ENCODE peak calls at places on chromosomes 12 and 14, in seven cellular contexts. L, F, N, C, B, Y and I are unnamed samples.

GRCh38 chr12:120775862-120776552 is 50.4 kb downstream of the ACADS start:
- DNase-seq in L (no peak), F (no peak), N (no peak), C (no peak), B (peak; percentile 43), Y (no peak), I (no peak)

GRCh38 chr14:47919994-47920393 is 244.6 kb upstream of the MDGA2 start:
- DNase-seq in L (no peak), F (no peak), N (no peak), C (no peak), B (no peak), Y (no peak), I (no peak)

GRCh38 chr14:32611752-32612151 is 282.7 kb downstream of the AKAP6 start:
- DNase-seq in L (no peak), F (no peak), N (no peak), C (no peak), B (peak; percentile 63), Y (no peak), I (no peak)

GRCh38 chr14:75675265-75675960 is 14.4 kb downstream of the TTLL5 start:
- DNase-seq in L (no peak), F (no peak), N (no peak), C (no peak), B (peak; percentile 21), Y (no peak), I (peak; percentile 29)

GRCh38 chr12:100279612-100280244 is 12.8 kb downstream of the SCYL2 start:
- DNase-seq in L (no peak), F (no peak), N (no peak), C (no peak), B (peak; percentile 12), Y (no peak), I (peak; percentile 26)

GRCh38 chr12:11711675-11712327 is 62.3 kb downstream of the ETV6 start:
- DNase-seq in L (no peak), F (no peak), N (no peak), C (no peak), B (peak; percentile 83), Y (no peak), I (no peak)

GRCh38 chr12:45192041-45192695 is 23.7 kb upstream of the ANO6 start:
- DNase-seq in L (no peak), F (peak; percentile 19), N (no peak), C (no peak), B (peak; percentile 83), Y (no peak), I (peak; percentile 21)

GRCh38 chr14:72651715-72652114 is 242.2 kb downstream of the DPF3 start:
- DNase-seq in L (no peak), F (no peak), N (no peak), C (no peak), B (no peak), Y (no peak), I (no peak)

GRCh38 chr12:10741836-10742235 is 18.7 kb upstream of the YBX3 start:
- DNase-seq in L (no peak), F (no peak), N (no peak), C (no peak), B (no peak), Y (no peak), I (no peak)

GRCh38 chr14:68247867-68248266 is 428.3 kb downstream of the RAD51B start:
- DNase-seq in L (no peak), F (no peak), N (no peak), C (no peak), B (peak; percentile 70), Y (no peak), I (no peak)

GRCh38 chr14:21496453-21496852 is 14.7 kb downstream of the METTL3 start:
- DNase-seq in L (no peak), F (no peak), N (no peak), C (no peak), B (peak; percentile 90), Y (no peak), I (no peak)

GRCh38 chr12:4486049-4486699 is 40.6 kb upstream of the FGF6 start:
- DNase-seq in L (no peak), F (no peak), N (no peak), C (no peak), B (no peak), Y (no peak), I (no peak)

GRCh38 chr12:65886996-65887395 is 62.7 kb downstream of the HMGA2 start:
- DNase-seq in L (no peak), F (no peak), N (no peak), C (no peak), B (no peak), Y (no peak), I (no peak)

GRCh38 chr12:96223411-96224218 is 29.4 kb downstream of the ELK3 start:
- DNase-seq in L (no peak), F (no peak), N (no peak), C (peak; percentile 45), B (no peak), Y (no peak), I (no peak)

GRCh38 chr12:95385246-95385645 is 88.7 kb upstream of the METAP2 start:
- DNase-seq in L (no peak), F (no peak), N (no peak), C (peak; percentile 69), B (peak; percentile 83), Y (no peak), I (peak; percentile 18)

GRCh38 chr12:1488908-1489381 is 105.4 kb downstream of the FBXL14 start:
- DNase-seq in L (peak; percentile 36), F (no peak), N (no peak), C (no peak), B (peak; percentile 79), Y (no peak), I (no peak)

GRCh38 chr14:54589076-54589475 is 22.1 kb downstream of the SAMD4A start:
- DNase-seq in L (no peak), F (no peak), N (no peak), C (no peak), B (peak; percentile 61), Y (no peak), I (no peak)

GRCh38 chr14:94346841-94347240 is 23.7 kb upstream of the SERPINA6 start:
- DNase-seq in L (peak; percentile 4), F (no peak), N (no peak), C (no peak), B (no peak), Y (no peak), I (no peak)

GRCh38 chr12:4392223-4392742 is 12.8 kb upstream of the FGF23 start:
- DNase-seq in L (no peak), F (no peak), N (no peak), C (no peak), B (no peak), Y (no peak), I (no peak)